ENCODE peak calls at places on chromosomes 6 and 20, in ten cellular contexts. X, I, V, W, G, Z, O, J, E and F are unnamed samples.

GRCh38 chr6:157689875-157690274 is 133.2 kb upstream of the SNX9 start:
- DNase-seq in X (no peak), I (no peak), V (no peak), W (no peak), G (no peak), Z (no peak), O (no peak), J (no peak), E (no peak), F (no peak)

GRCh38 chr6:108157972-108158441 is 7.8 kb upstream of the NR2E1 start:
- DNase-seq in X (no peak), I (no peak), V (no peak), W (no peak), G (no peak), Z (peak), O (no peak), J (no peak), E (no peak), F (no peak)

GRCh38 chr20:3786126-3786484 is 435 bp downstream of the CENPB start:
- DNase-seq in X (no peak), I (no peak), V (peak), W (peak), G (no peak), Z (peak), O (peak), J (peak), E (peak), F (peak)

GRCh38 chr6:11812951-11813350 is 34.3 kb upstream of the ADTRP start:
- DNase-seq in X (no peak), I (no peak), V (no peak), W (no peak), G (no peak), Z (no peak), O (no peak), J (no peak), E (no peak), F (no peak)

GRCh38 chr6:35040398-35040797 is 100.7 kb downstream of the TCP11 start:
- DNase-seq in X (no peak), I (no peak), V (no peak), W (no peak), G (no peak), Z (no peak), O (peak), J (no peak), E (no peak), F (no peak)

GRCh38 chr20:44089987-44090674 is 96.9 kb downstream of the JPH2 start:
- DNase-seq in X (no peak), I (peak), V (peak), W (no peak), G (no peak), Z (no peak), O (peak), J (peak), E (no peak), F (no peak)

GRCh38 chr6:79762370-79762769 is 131.2 kb downstream of the SH3BGRL2 start:
- DNase-seq in X (no peak), I (peak), V (peak), W (no peak), G (no peak), Z (no peak), O (peak), J (no peak), E (no peak), F (no peak)

GRCh38 chr20:9909167-9909566 is 70.3 kb upstream of the PAK5 start:
- DNase-seq in X (no peak), I (no peak), V (no peak), W (no peak), G (no peak), Z (no peak), O (no peak), J (no peak), E (no peak), F (no peak)

GRCh38 chr20:63215101-63216040 is 560 bp downstream of the YTHDF1 start:
- DNase-seq in X (no peak), I (peak), V (peak), W (no peak), G (no peak), Z (peak), O (peak), J (peak), E (no peak), F (no peak)

GRCh38 chr20:40511478-40511877 is 177.6 kb downstream of the MAFB start:
- DNase-seq in X (no peak), I (no peak), V (peak), W (no peak), G (no peak), Z (no peak), O (peak), J (no peak), E (no peak), F (peak)

GRCh38 chr6:79586548-79586947 is 44.6 kb upstream of the SH3BGRL2 start:
- DNase-seq in X (no peak), I (no peak), V (peak), W (no peak), G (no peak), Z (no peak), O (peak), J (peak), E (no peak), F (no peak)